ENCODE peak calls at places on chromosomes 12 and 14, in five cellular contexts. U is tibial artery, Y is mucosa of descending colon, Q is H7, E is hepatocyte. S is an unnamed sample. For H3K36me3, the result is how much of the 10 kb centered on the place peaks cover.

GRCh38 chr14:49954171-49954631 is 61.3 kb downstream of the ARF6 start:
- DNase-seq in U (no peak), Y (no peak), Q (no peak), E (no peak), S (no peak)

GRCh38 chr12:14284189-14284722 is 81.2 kb upstream of the ATF7IP start:
- DNase-seq in U (no peak), Y (no peak), Q (peak), E (peak), S (no peak)

GRCh38 chr12:131736807-131737484 is 26.1 kb downstream of the SFSWAP start:
- DNase-seq in U (no peak), Y (no peak), Q (peak), E (peak), S (no peak)

GRCh38 chr12:128820723-128821432 is 2.9 kb downstream of the SLC15A4 start:
- DNase-seq in U (peak), Y (peak), Q (no peak), E (no peak), S (no peak)

GRCh38 chr14:105532111-105532623 is 5.8 kb downstream of the TMEM121 start:
- DNase-seq in U (no peak), Y (no peak), Q (peak), E (no peak), S (no peak)

GRCh38 chr12:67804168-67804567 is 155.6 kb downstream of the DYRK2 start:
- DNase-seq in U (no peak), Y (no peak), Q (no peak), E (no peak), S (no peak)

GRCh38 chr12:104676636-104677035 is 219.9 kb downstream of the CHST11 start:
- DNase-seq in U (no peak), Y (no peak), Q (no peak), E (no peak), S (no peak)

GRCh38 chr12:88258396-88258795 is 116.3 kb downstream of the TMTC3 start:
- DNase-seq in U (no peak), Y (no peak), Q (no peak), E (no peak), S (no peak)

GRCh38 chr14:52558688-52559087 is 6.1 kb downstream of the GPR137C start:
- DNase-seq in U (no peak), Y (no peak), Q (no peak), E (no peak), S (no peak)

GRCh38 chr12:21296348-21296747 is 38.4 kb downstream of the SLCO1A2 start:
- DNase-seq in U (no peak), Y (no peak), Q (no peak), E (no peak), S (no peak)

GRCh38 chr12:88361493-88361892 is 218.8 kb downstream of the KITLG start:
- DNase-seq in U (no peak), Y (no peak), Q (no peak), E (no peak), S (no peak)

GRCh38 chr12:64733857-64734256 is 25.3 kb downstream of the GNS start:
- DNase-seq in U (no peak), Y (no peak), Q (no peak), E (no peak), S (peak)

GRCh38 chr12:5232291-5232690 is 188.6 kb downstream of the KCNA5 start:
- DNase-seq in U (no peak), Y (no peak), Q (no peak), E (no peak), S (no peak)

GRCh38 chr12:1013618-1014489 is 22.8 kb downstream of the ERC1 start:
- DNase-seq in U (peak), Y (no peak), Q (no peak), E (peak), S (peak)

GRCh38 chr14:50339178-50339804 is 27.2 kb downstream of the DMAC2L start:
- DNase-seq in U (no peak), Y (no peak), Q (no peak), E (no peak), S (no peak)

GRCh38 chr12:106299193-106299794 is 3.2 kb upstream of the TCP11L2 start:
- DNase-seq in U (peak), Y (no peak), Q (no peak), E (no peak), S (no peak)

GRCh38 chr14:21185506-21185905 is 29.6 kb upstream of the OR5AU1 start:
- DNase-seq in U (no peak), Y (no peak), Q (no peak), E (no peak), S (peak)

GRCh38 chr12:96809522-96809921 is 97.5 kb upstream of the NEDD1 start:
- DNase-seq in U (no peak), Y (no peak), Q (no peak), E (no peak), S (no peak)

GRCh38 chr12:62698701-62699101 is 232.1 kb downstream of the MON2 start:
- DNase-seq in U (no peak), Y (no peak), Q (no peak), E (no peak), S (no peak)

GRCh38 chr12:62700091-62700490 is 233.5 kb downstream of the MON2 start:
- DNase-seq in U (no peak), Y (no peak), Q (no peak), E (no peak), S (no peak)

GRCh38 chr12:62697893-62698292 is 231.3 kb downstream of the MON2 start:
- DNase-seq in U (no peak), Y (no peak), Q (no peak), E (no peak), S (no peak)

GRCh38 chr12:62701492-62701891 is 233.5 kb downstream of the PPM1H start:
- DNase-seq in U (no peak), Y (no peak), Q (no peak), E (no peak), S (no peak)

GRCh38 chr12:62703011-62703380 is 232.0 kb downstream of the PPM1H start:
- DNase-seq in U (no peak), Y (no peak), Q (no peak), E (no peak), S (peak)
- H3K4me3 ChIP-seq in U (no peak), Y (no peak), Q (no peak), E (no peak), S (no peak)

GRCh38 chr12:122501489-122501989 is 807 bp upstream of the ZCCHC8 start:
- DNase-seq in U (no peak), Y (no peak), Q (no peak), E (no peak), S (no peak)

GRCh38 chr12:122503147-122503751 is 2.5 kb upstream of the ZCCHC8 start:
- DNase-seq in U (no peak), Y (no peak), Q (no peak), E (no peak), S (no peak)

GRCh38 chr12:122505419-122506051 is 4.8 kb upstream of the ZCCHC8 start:
- DNase-seq in U (no peak), Y (no peak), Q (no peak), E (no peak), S (no peak)

GRCh38 chr12:122506393-122506938 is 5.7 kb upstream of the ZCCHC8 start:
- DNase-seq in U (no peak), Y (no peak), Q (no peak), E (no peak), S (no peak)

GRCh38 chr12:122503783-122504590 is 3.3 kb upstream of the ZCCHC8 start:
- DNase-seq in U (no peak), Y (no peak), Q (no peak), E (no peak), S (no peak)
- H3K36me3 ChIP-seq in U (half or more), Y (under half), Q (under half), E (under half), S (half or more)

DNA sequence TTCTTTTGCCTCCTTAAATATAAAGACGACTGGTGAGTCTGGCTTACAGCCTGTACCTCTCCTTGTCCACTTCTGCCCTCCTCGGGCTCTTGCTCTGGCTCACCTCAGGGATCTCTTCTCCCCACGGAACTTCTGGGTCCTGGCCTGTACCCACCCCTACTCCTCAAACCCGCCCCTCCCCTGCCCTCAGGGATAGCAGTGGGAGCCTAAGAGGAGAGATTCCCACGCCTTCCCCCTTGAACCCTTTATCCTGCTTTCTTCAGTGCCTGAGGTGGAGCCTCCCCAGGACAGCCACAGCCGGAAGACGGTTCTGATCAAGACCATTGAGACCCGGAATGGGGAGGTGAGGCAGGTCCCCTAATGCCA is 2.7 kb downstream of the PRPH start:
- DNase-seq in U (no peak), Y (no peak), Q (no peak), E (no peak), S (no peak)
- H3K4me3 ChIP-seq in U (no peak), Y (no peak), Q (peak), E (no peak), S (no peak)

GRCh38 chr14:95831041-95831440 is 45.6 kb upstream of the TUNAR start:
- DNase-seq in U (no peak), Y (no peak), Q (no peak), E (no peak), S (no peak)
- H3K36me3 ChIP-seq in U (under half), Y (under half), Q (under half), E (under half), S (under half)

GRCh38 chr14:35167496-35167895 is 45.1 kb downstream of the PRORP start:
- DNase-seq in U (no peak), Y (no peak), Q (no peak), E (no peak), S (peak)

GRCh38 chr14:35159742-35160409 is 37.5 kb downstream of the PRORP start:
- DNase-seq in U (no peak), Y (no peak), Q (no peak), E (peak), S (peak)

GRCh38 chr14:35164849-35165248 is 42.5 kb downstream of the PRORP start:
- DNase-seq in U (no peak), Y (no peak), Q (no peak), E (no peak), S (no peak)

GRCh38 chr14:35161231-35161630 is 38.9 kb downstream of the PRORP start:
- DNase-seq in U (no peak), Y (no peak), Q (no peak), E (peak), S (no peak)

GRCh38 chr14:35163384-35163783 is 41.0 kb downstream of the PRORP start:
- DNase-seq in U (no peak), Y (no peak), Q (no peak), E (no peak), S (no peak)
- H3K4me3 ChIP-seq in U (no peak), Y (no peak), Q (no peak), E (no peak), S (no peak)

GRCh38 chr14:91311284-91311662 is 66.8 kb upstream of the GPR68 start:
- DNase-seq in U (no peak), Y (peak), Q (no peak), E (no peak), S (no peak)
- H3K36me3 ChIP-seq in U (under half), Y (under half), Q (under half), E (under half), S (half or more)

GRCh38 chr12:52199294-52199920 is 7.6 kb upstream of the KRT80 start:
- DNase-seq in U (no peak), Y (no peak), Q (no peak), E (no peak), S (no peak)
- H3K4me3 ChIP-seq in U (no peak), Y (no peak), Q (no peak), E (no peak), S (no peak)

GRCh38 chr12:133201888-133202287 is 20.6 kb downstream of the ZNF268 start:
- DNase-seq in U (no peak), Y (no peak), Q (no peak), E (no peak), S (no peak)

GRCh38 chr12:133202493-133203343 is 21.4 kb downstream of the ZNF268 start:
- DNase-seq in U (no peak), Y (no peak), Q (no peak), E (no peak), S (no peak)

GRCh38 chr12:133206390-133206789 is 25.1 kb downstream of the ZNF268 start:
- DNase-seq in U (no peak), Y (no peak), Q (no peak), E (no peak), S (no peak)

GRCh38 chr12:133204264-133204603 is 22.9 kb downstream of the ZNF268 start:
- DNase-seq in U (no peak), Y (no peak), Q (no peak), E (no peak), S (no peak)

DNA sequence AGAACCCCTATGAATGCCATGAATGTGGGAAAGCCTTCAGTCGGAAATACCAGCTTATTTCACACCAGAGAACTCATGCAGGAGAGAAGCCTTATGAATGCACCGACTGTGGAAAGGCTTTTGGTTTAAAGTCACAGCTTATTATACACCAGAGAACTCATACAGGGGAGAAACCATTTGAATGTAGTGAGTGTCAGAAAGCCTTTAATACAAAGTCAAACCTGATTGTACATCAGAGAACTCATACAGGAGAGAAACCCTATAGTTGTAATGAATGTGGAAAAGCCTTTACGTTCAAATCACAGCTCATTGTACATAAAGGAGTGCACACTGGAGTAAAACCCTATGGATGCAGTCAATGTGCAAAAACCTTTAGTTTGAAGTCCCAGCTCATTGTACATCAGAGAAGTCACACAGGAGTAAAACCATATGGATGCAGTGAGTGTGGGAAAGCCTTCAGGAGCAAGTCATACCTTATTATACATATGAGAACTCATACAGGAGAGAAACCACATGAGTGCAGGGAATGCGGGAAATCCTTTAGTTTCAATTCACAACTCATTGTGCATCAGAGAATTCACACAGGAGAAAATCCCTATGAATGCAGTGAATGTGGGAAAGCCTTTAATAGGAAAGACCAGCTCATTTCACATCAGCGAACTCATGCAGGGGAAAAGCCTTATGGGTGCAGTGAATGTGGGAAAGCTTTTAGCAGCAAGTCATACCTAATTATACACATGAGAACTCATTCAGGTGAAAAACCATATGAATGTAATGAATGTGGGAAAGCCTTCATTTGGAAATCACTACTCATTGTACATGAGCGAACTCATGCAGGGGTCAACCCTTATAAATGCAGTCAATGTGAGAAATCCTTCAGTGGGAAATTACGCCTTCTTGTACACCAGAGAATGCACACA is 22.3 kb downstream of the ZNF268 start:
- DNase-seq in U (no peak), Y (no peak), Q (no peak), E (no peak), S (no peak)
- H3K36me3 ChIP-seq in U (half or more), Y (under half), Q (under half), E (under half), S (under half)

GRCh38 chr14:56005580-56006053 is 112.6 kb upstream of the PELI2 start:
- DNase-seq in U (no peak), Y (no peak), Q (peak), E (peak), S (no peak)

GRCh38 chr14:56004323-56004722 is 113.9 kb upstream of the PELI2 start:
- DNase-seq in U (no peak), Y (no peak), Q (no peak), E (no peak), S (no peak)

GRCh38 chr14:56002876-56003625 is 115.2 kb upstream of the PELI2 start:
- DNase-seq in U (no peak), Y (no peak), Q (no peak), E (no peak), S (no peak)

GRCh38 chr14:56002316-56002715 is 115.9 kb upstream of the PELI2 start:
- DNase-seq in U (no peak), Y (no peak), Q (peak), E (peak), S (no peak)

GRCh38 chr14:56004807-56005579 is 113.2 kb upstream of the PELI2 start:
- DNase-seq in U (peak), Y (peak), Q (no peak), E (peak), S (no peak)
- H3K4me3 ChIP-seq in U (peak), Y (no peak), Q (no peak), E (no peak), S (no peak)